ENCODE peak calls at places on chromosomes 5 and 9, in five cellular contexts. I, T, O, N and S are unnamed samples.

GRCh38 chr5:18394154-18394804 is 760.0 kb downstream of the TAF11L14 start:
- DNase-seq in I (no peak), T (peak; percentile 39), O (peak; percentile 38), N (peak; percentile 43), S (no peak)

GRCh38 chr5:81601912-81602311 is 149.0 kb downstream of the SSBP2 start:
- DNase-seq in I (no peak), T (no peak), O (no peak), N (no peak), S (no peak)

GRCh38 chr9:35844628-35845301 is 15.7 kb downstream of the TMEM8B start:
- DNase-seq in I (no peak), T (peak; percentile 72), O (no peak), N (peak; percentile 49), S (no peak)

GRCh38 chr9:69018688-69019087 is 4.8 kb upstream of the PRKACG start:
- DNase-seq in I (no peak), T (no peak), O (no peak), N (no peak), S (no peak)

GRCh38 chr5:123088031-123088805 is 823 bp upstream of the PRDM6 start:
- DNase-seq in I (no peak), T (no peak), O (no peak), N (no peak), S (no peak)

GRCh38 chr9:132201139-132201538 is 39.3 kb downstream of the NTNG2 start:
- DNase-seq in I (no peak), T (no peak), O (no peak), N (no peak), S (no peak)

GRCh38 chr9:97578846-97579245 is 54.3 kb downstream of the TSTD2 start:
- DNase-seq in I (no peak), T (no peak), O (no peak), N (no peak), S (no peak)

GRCh38 chr5:54309751-54310432 is 481 bp downstream of the ARL15 start:
- DNase-seq in I (no peak), T (no peak), O (peak; percentile 57), N (peak; percentile 20), S (peak; percentile 7)

GRCh38 chr5:524442-525163 is at the start of gene SLC9A3:
- DNase-seq in I (no peak), T (no peak), O (no peak), N (no peak), S (no peak)